ENCODE peak calls at places on chromosomes 1 and 21, in nine cellular contexts. H, A, D, F, V, C, U, B and Y are unnamed samples.

GRCh38 chr21:45418301-45419071 is 13.5 kb downstream of the COL18A1 start:
- DNase-seq in H (no peak), A (no peak), D (no peak), F (peak; percentile 27), V (no peak), C (no peak), U (no peak), B (no peak), Y (no peak)

GRCh38 chr1:228238007-228238406 is 30.2 kb downstream of the OBSCN start:
- DNase-seq in H (no peak), A (no peak), D (no peak), F (no peak), V (no peak), C (no peak), U (no peak), B (no peak), Y (no peak)

GRCh38 chr21:38913120-38913975 is 107.6 kb downstream of the ETS2 start:
- DNase-seq in H (peak; percentile 65), A (peak; percentile 88), D (no peak), F (peak; percentile 89), V (peak; percentile 77), C (peak; percentile 67), U (peak; percentile 93), B (peak; percentile 38), Y (peak; percentile 89)

GRCh38 chr1:213327318-213327667 is 276.3 kb downstream of the RPS6KC1 start:
- DNase-seq in H (peak; percentile 30), A (no peak), D (no peak), F (peak; percentile 24), V (no peak), C (no peak), U (no peak), B (no peak), Y (peak; percentile 86)

GRCh38 chr1:218588555-218589172 is 243.5 kb downstream of the TGFB2 start:
- DNase-seq in H (no peak), A (no peak), D (no peak), F (no peak), V (no peak), C (no peak), U (no peak), B (no peak), Y (no peak)

GRCh38 chr1:21050031-21050430 is 126.7 kb downstream of the EIF4G3 start:
- DNase-seq in H (no peak), A (no peak), D (no peak), F (no peak), V (no peak), C (no peak), U (no peak), B (no peak), Y (no peak)

GRCh38 chr1:94481473-94481933 is 60.1 kb downstream of the F3 start:
- DNase-seq in H (peak; percentile 32), A (no peak), D (peak; percentile 0), F (peak; percentile 70), V (peak; percentile 69), C (peak; percentile 52), U (peak; percentile 64), B (peak; percentile 37), Y (peak; percentile 31)

GRCh38 chr1:230120949-230121381 is 53.9 kb downstream of the GALNT2 start:
- DNase-seq in H (no peak), A (no peak), D (no peak), F (peak; percentile 59), V (peak; percentile 10), C (peak; percentile 60), U (no peak), B (peak; percentile 60), Y (no peak)

GRCh38 chr1:10795305-10796021 is 983 bp downstream of the CASZ1 start:
- DNase-seq in H (no peak), A (peak; percentile 62), D (no peak), F (peak; percentile 53), V (no peak), C (no peak), U (no peak), B (no peak), Y (no peak)

GRCh38 chr1:99751877-99752504 is 14.4 kb downstream of the FRRS1 start:
- DNase-seq in H (no peak), A (no peak), D (no peak), F (no peak), V (no peak), C (no peak), U (no peak), B (no peak), Y (no peak)

GRCh38 chr1:44327679-44328491 is 27.2 kb downstream of the ERI3 start:
- DNase-seq in H (peak; percentile 66), A (peak; percentile 93), D (peak; percentile 8), F (peak; percentile 85), V (peak; percentile 96), C (peak; percentile 30), U (peak; percentile 79), B (peak; percentile 93), Y (peak; percentile 96)

DNA sequence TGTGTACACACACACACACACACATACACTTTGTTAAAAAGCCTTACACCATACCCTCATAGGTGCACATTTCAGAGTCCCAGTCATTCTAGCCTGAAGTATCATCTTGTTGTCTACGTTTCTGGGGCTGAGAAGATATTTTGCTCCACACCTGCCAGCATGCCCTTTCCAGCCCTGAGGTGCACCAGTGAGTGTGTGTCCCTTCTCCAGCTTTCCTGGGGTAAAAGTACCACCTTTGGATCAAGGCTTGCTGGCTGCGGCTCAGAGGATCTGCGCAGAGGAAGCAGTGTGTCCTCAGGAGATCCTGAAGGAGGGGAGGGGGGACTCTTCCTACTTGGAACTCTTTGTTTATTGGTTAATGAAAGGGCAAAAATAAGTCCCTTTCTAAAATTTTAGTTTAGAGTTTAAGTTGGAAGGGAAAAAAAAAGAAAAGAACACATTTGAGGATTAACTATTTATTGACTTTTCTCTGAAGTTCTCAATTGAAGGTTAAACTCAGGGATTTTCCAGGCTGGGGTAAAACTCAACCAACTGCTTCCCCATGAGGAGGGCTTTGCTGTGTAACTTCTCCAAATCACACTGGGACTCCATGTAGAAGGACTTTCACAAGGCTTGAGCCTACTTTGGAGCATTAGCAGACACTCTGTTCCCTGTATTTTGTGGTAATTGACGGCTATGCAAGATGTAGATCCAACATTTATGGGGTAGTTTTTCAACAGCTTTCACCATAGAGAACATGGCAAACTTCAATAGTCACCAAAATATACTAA is 200.3 kb upstream of the SGIP1 start:
- DNase-seq in H (peak; percentile 69), A (no peak), D (no peak), F (no peak), V (no peak), C (no peak), U (no peak), B (no peak), Y (no peak)
- TF ChIP-seq POLR2A in H (no peak), A (no peak), D (no peak), F (no peak), V (no peak), C (no peak), U (no peak), B (no peak), Y (no peak)

GRCh38 chr1:75203415-75204277 is 69.5 kb downstream of the LHX8 start:
- DNase-seq in H (no peak), A (no peak), D (no peak), F (peak; percentile 6), V (peak; percentile 54), C (peak; percentile 44), U (no peak), B (peak; percentile 18), Y (no peak)
- H3K27ac ChIP-seq in H (no peak overlapping the region), A (no peak overlapping the region), D (no peak overlapping the region), F (no peak overlapping the region), V (no peak overlapping the region), C (no peak overlapping the region), U (no peak overlapping the region), B (no peak overlapping the region), Y (no peak overlapping the region)

GRCh38 chr1:36183309-36183856 is 27.4 kb downstream of the MAP7D1 start:
- DNase-seq in H (no peak), A (no peak), D (no peak), F (no peak), V (no peak), C (no peak), U (no peak), B (no peak), Y (no peak)
- TF ChIP-seq POLR2A in H (no peak), A (no peak), D (no peak), F (no peak), V (no peak), C (no peak), U (no peak), B (no peak), Y (no peak)

DNA sequence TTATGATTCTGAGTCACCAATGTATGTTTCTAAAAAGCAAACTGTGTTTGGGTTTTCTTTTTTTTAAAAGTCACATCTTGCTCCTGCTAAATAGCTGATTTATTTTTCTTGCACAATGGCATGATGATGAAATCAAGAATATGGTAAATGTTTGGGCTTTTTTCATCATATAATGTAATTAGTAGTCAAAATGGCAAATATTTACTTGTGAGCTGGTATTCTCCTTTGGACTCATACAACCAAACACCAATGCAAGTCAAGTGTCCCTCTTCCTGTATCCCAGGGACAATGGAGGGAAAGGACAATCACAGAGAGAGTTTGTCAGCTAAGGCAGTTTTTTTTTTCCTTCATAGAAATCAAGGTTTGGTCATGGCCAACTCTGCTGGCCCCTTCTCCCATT is 94.6 kb upstream of the RALGPS2 start:
- DNase-seq in H (no peak), A (no peak), D (no peak), F (no peak), V (no peak), C (no peak), U (no peak), B (no peak), Y (no peak)
- H3K27ac ChIP-seq in H (no peak overlapping the region), A (no peak overlapping the region), D (no peak overlapping the region), F (no peak overlapping the region), V (no peak overlapping the region), C (no peak overlapping the region), U (no peak overlapping the region), B (no peak overlapping the region), Y (no peak overlapping the region)

DNA sequence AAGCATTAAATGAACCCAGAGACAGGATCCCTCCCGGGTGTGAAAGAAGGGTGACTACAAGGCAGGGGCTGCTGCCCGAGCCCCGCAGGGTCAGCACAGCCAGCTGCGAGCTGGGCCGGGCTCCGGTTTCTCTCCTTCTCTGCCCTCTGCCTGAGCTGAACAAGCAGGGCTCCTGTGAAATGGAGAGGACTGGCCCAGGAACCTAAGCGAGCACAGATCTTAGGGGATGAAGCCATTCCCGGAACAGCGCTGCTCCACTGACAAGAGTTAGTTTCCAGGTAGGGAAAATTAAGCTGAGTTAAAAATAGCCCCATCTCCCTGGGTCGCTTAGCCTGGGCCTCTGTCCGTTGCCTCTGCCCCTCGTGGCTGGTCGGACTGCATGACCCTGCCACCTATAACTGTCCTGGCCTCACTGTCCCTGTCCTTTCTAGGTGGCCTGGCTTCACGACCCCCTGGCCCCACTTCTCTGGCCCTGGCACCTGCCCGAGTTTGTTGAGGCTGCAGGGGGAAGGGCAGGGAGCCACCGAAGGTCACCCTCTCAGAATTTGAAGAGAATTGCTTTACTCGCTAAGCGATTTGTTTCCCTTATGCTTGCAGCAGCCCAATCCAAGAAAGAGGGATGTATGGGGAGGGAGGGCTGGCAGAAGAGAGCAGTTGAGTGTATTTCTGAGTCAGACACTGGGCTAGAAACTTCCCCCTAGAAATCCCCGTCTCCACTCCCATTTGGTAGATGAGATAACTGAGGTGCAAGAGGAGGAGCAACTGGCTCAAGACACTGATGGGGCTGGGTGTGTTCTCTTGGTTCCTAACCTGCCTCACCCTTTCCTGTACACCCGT is 2.6 kb upstream of the EDN2 start:
- DNase-seq in H (no peak), A (no peak), D (no peak), F (no peak), V (no peak), C (no peak), U (no peak), B (no peak), Y (no peak)
- TF ChIP-seq POLR2A in H (peak; percentile 9), A (no peak), D (no peak), F (no peak), V (no peak), C (no peak), U (no peak), B (no peak), Y (no peak)